ENCODE peak calls at places on chromosomes 1 and 21, in five cellular contexts. J is sigmoid colon, O is upper lobe of left lung, C is fibroblast of lung, B is cardiac muscle cell. E is an unnamed sample.

GRCh38 chr1:243734311-243734700 is 115.7 kb downstream of the AKT3 start:
- DNase-seq in J (no peak), O (no peak), C (no peak), B (no peak), E (no peak)

GRCh38 chr1:24987875-24988559 is 57.9 kb upstream of the RUNX3 start:
- DNase-seq in J (no peak), O (no peak), C (no peak), B (no peak), E (no peak)

GRCh38 chr1:171884475-171884874 is 43.2 kb downstream of the DNM3 start:
- DNase-seq in J (no peak), O (no peak), C (no peak), B (no peak), E (no peak)

GRCh38 chr1:234584926-234585325 is 25.1 kb downstream of the IRF2BP2 start:
- DNase-seq in J (peak), O (no peak), C (peak), B (peak), E (peak)

GRCh38 chr1:228683428-228683827 is 51.9 kb upstream of the RHOU start:
- DNase-seq in J (no peak), O (no peak), C (no peak), B (no peak), E (no peak)

GRCh38 chr1:9670085-9670484 is 18.6 kb downstream of the PIK3CD start:
- DNase-seq in J (no peak), O (no peak), C (no peak), B (no peak), E (no peak)

GRCh38 chr1:208120426-208120790 is 123.8 kb downstream of the PLXNA2 start:
- DNase-seq in J (no peak), O (no peak), C (no peak), B (no peak), E (no peak)

GRCh38 chr1:107047602-107048001 is 8.9 kb upstream of the PRMT6 start:
- DNase-seq in J (no peak), O (no peak), C (no peak), B (no peak), E (no peak)

GRCh38 chr1:225766967-225767413 is 10.6 kb upstream of the SRP9 start:
- DNase-seq in J (peak), O (peak), C (peak), B (no peak), E (peak)

GRCh38 chr1:226762988-226763740 is 24.1 kb upstream of the ITPKB start:
- DNase-seq in J (no peak), O (no peak), C (no peak), B (no peak), E (no peak)

GRCh38 chr1:70093250-70093975 is 112.0 kb downstream of the LRRC40 start:
- DNase-seq in J (no peak), O (no peak), C (no peak), B (no peak), E (no peak)

GRCh38 chr1:53381790-53382401 is 54.0 kb upstream of the LRP8 start:
- DNase-seq in J (peak), O (no peak), C (peak), B (no peak), E (peak)

GRCh38 chr1:99180343-99180808 is 83.9 kb upstream of the PLPPR4 start:
- DNase-seq in J (peak), O (peak), C (peak), B (peak), E (peak)

GRCh38 chr1:226041419-226041818 is 21.1 kb upstream of the H3-3A start:
- DNase-seq in J (no peak), O (no peak), C (no peak), B (no peak), E (no peak)

GRCh38 chr1:204331847-204332487 is 27.8 kb downstream of the PLEKHA6 start:
- DNase-seq in J (no peak), O (peak), C (no peak), B (no peak), E (no peak)

GRCh38 chr1:202691846-202692245 is 18.4 kb downstream of the SYT2 start:
- DNase-seq in J (no peak), O (no peak), C (no peak), B (no peak), E (no peak)

GRCh38 chr1:227943354-227943753 is 4.4 kb downstream of the WNT9A start:
- DNase-seq in J (peak), O (peak), C (no peak), B (no peak), E (no peak)

GRCh38 chr1:154433161-154433681 is 28.1 kb downstream of the IL6R start:
- DNase-seq in J (peak), O (peak), C (peak), B (no peak), E (no peak)

GRCh38 chr1:21911205-21912001 is 25.7 kb downstream of the HSPG2 start:
- DNase-seq in J (no peak), O (no peak), C (peak), B (peak), E (no peak)

GRCh38 chr21:35291963-35292627 is 243.0 kb upstream of the RUNX1 start:
- DNase-seq in J (no peak), O (no peak), C (peak), B (no peak), E (peak)

GRCh38 chr1:149883598-149884247 is 15.6 kb upstream of the BOLA1 start:
- DNase-seq in J (no peak), O (no peak), C (no peak), B (no peak), E (no peak)
- TF ChIP-seq CTCF in J (no peak), O (no peak), C (no peak), B (no peak), E (no peak)

GRCh38 chr1:30785714-30786113 is 28.1 kb upstream of the LAPTM5 start:
- DNase-seq in J (no peak), O (no peak), C (no peak), B (no peak), E (no peak)
- H3K4me3 ChIP-seq in J (no peak), O (no peak), C (no peak), B (no peak), E (no peak)

DNA sequence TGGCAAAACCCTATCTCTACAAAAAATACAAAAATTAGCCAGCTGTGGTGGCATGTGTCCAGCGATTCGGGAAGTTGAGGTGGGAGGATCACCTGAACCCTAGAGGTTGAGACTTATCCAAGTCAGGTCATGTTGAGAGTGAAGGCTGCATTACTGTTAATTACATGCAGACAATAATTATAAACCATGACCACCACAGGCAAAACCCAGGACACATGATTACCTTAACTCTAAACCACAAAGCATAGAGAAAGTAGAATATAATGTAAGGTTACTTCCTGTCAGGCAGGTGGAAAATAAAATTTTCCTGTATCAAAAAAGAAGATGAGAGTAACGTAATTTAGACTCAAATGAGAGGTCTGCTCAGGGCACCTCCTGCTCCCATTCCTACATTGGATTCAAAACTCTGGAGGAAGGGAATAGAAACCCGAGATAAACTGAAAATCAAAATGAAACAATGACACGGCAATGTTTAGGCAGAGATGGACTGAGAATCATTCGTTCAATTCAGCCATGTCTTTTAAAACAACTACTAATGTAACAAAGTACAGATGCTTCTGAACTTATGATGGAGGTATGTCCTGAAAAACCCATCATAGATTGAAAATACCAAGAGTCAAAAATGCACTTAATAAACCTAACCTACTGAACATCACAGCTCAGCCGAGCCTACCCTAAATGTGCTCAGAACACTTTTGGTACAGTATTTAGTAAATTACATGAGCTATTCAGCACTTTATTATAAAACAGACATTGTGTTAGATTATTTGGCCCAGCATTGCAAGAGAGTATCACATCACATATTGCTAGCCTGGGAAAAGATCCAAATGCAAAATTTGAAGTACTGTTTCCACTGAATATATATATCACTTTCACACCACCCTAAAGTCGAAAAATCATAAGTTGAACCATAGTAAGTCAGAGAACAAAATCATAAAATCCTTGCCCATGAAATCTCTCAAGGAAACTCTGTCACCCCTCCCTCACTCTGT is 33.4 kb downstream of the RGS8 start:
- DNase-seq in J (no peak), O (no peak), C (no peak), B (no peak), E (no peak)
- TF ChIP-seq CTCF in J (no peak), O (no peak), C (no peak), B (no peak), E (no peak)

GRCh38 chr21:28485301-28486022 is 507.2 kb downstream of the LTN1 start:
- DNase-seq in J (no peak), O (no peak), C (peak), B (no peak), E (peak)

GRCh38 chr21:28492127-28492526 is 500.6 kb downstream of the LTN1 start:
- DNase-seq in J (no peak), O (no peak), C (no peak), B (no peak), E (no peak)

GRCh38 chr21:28487455-28488070 is 505.1 kb downstream of the LTN1 start:
- DNase-seq in J (no peak), O (no peak), C (peak), B (no peak), E (no peak)

DNA sequence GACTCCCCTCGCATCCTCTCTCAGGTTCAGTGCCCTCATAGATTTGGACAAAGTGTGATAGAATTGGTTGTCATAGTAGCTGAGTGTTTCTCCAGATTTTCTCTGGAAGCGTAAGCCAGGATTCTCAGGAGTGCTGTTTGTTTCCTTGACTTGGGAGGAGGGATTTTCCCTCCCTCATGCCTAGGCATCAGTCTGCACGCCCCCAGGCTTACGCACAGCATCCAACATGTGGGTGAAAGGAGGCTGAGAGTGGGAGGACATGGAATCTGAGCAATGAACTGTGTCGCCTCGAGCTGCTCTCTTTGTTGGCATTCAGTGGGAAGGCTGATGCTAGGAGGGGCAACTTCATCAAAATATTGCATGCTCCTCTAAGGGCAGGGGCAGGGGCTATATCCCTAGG is 503.5 kb downstream of the LTN1 start:
- DNase-seq in J (no peak), O (no peak), C (no peak), B (no peak), E (no peak)
- H3K4me3 ChIP-seq in J (no peak), O (no peak), C (no peak), B (no peak), E (no peak)

E was measured in astrocyte of the spinal cord.